ENCODE peak calls at places on chromosomes 5 and 9, in four cellular contexts. R is AG10803, G is breast epithelium, N is fibroblast of the aortic adventitia. K is an unnamed sample.

GRCh38 chr9:20728493-20729220 is 44.6 kb downstream of the FOCAD start:
- DNase-seq in R (peak), G (no peak), N (peak), K (peak)

GRCh38 chr5:83551826-83552225 is 80.3 kb downstream of the VCAN start:
- DNase-seq in R (peak), G (no peak), N (peak), K (peak)

GRCh38 chr5:172433513-172433912 is 20.8 kb downstream of the SH3PXD2B start:
- DNase-seq in R (no peak), G (no peak), N (no peak), K (no peak)

GRCh38 chr9:88418715-88419540 is 30.7 kb downstream of the SPIN1 start:
- DNase-seq in R (no peak), G (no peak), N (peak), K (no peak)

GRCh38 chr5:60675286-60675685 is 24.7 kb downstream of the DEPDC1B start:
- DNase-seq in R (no peak), G (no peak), N (no peak), K (no peak)

GRCh38 chr9:136719212-136719880 is 7.0 kb downstream of the DIPK1B start:
- DNase-seq in R (no peak), G (no peak), N (no peak), K (no peak)

GRCh38 chr9:17726298-17726697 is 147.4 kb downstream of the SH3GL2 start:
- DNase-seq in R (no peak), G (no peak), N (no peak), K (no peak)

GRCh38 chr5:121572061-121572460 is 279.6 kb upstream of the FTMT start:
- DNase-seq in R (no peak), G (no peak), N (no peak), K (peak)

K was measured in foreskin fibroblast.